ENCODE peak calls at places on chromosomes 6 and 20, in seven cellular contexts. I is HepG2, K is GM23248, V is astrocyte of the spinal cord, R is tibial nerve, F is A549, E is fibroblast of pulmonary artery. B is an unnamed sample.

GRCh38 chr20:10558635-10559187 is 115.1 kb downstream of the JAG1 start:
- DNase-seq in F (peak), K (peak), V (peak), I (no peak), E (peak), R (no peak), B (peak)

GRCh38 chr20:50867805-50868204 is 63.4 kb downstream of the ADNP start:
- DNase-seq in E (no peak), V (no peak), R (no peak), K (no peak), F (no peak), I (no peak), B (no peak)

GRCh38 chr6:134117409-134117808 is 65.0 kb upstream of the SLC2A12 start:
- DNase-seq in K (peak), V (peak), I (no peak), E (no peak), R (no peak), F (no peak), B (no peak)

GRCh38 chr6:105981002-105981887 is 104.9 kb upstream of the PRDM1 start:
- DNase-seq in V (no peak), R (no peak), F (no peak), K (peak), E (no peak), I (no peak), B (peak)

GRCh38 chr6:160678744-160679401 is 14.8 kb upstream of the LPA start:
- DNase-seq in K (no peak), I (no peak), E (no peak), V (no peak), R (no peak), F (no peak), B (peak)

GRCh38 chr20:44803383-44803941 is 6.9 kb downstream of the RIMS4 start:
- DNase-seq in V (no peak), K (peak), R (no peak), I (no peak), E (no peak), F (no peak), B (no peak)

GRCh38 chr6:111211411-111212030 is 124.2 kb downstream of the SLC16A10 start:
- DNase-seq in I (no peak), F (no peak), E (no peak), K (no peak), V (no peak), R (no peak), B (peak)

GRCh38 chr20:58021481-58021880 is 207.0 kb downstream of the ANKRD60 start:
- DNase-seq in F (peak), E (no peak), I (no peak), K (peak), R (peak), V (no peak), B (no peak)

GRCh38 chr6:1105833-1106400 is 206.0 kb upstream of the FOXQ1 start:
- DNase-seq in F (no peak), R (no peak), I (no peak), E (no peak), K (peak), V (no peak), B (peak)

GRCh38 chr6:14031516-14031915 is 86.1 kb upstream of the CD83 start:
- DNase-seq in F (no peak), K (peak), I (no peak), V (no peak), R (no peak), E (no peak), B (no peak)

GRCh38 chr20:25863536-25864325 is 167.1 kb upstream of the ZNF337 start:
- DNase-seq in K (peak), R (no peak), I (peak), V (no peak), E (peak), F (no peak), B (peak)

GRCh38 chr20:41050361-41051019 is 21.9 kb downstream of the TOP1 start:
- DNase-seq in I (no peak), K (peak), V (peak), F (no peak), E (peak), R (no peak), B (no peak)

GRCh38 chr6:32254761-32255211 is 30.9 kb upstream of the NOTCH4 start:
- DNase-seq in R (no peak), E (no peak), V (no peak), K (no peak), F (no peak), I (no peak), B (no peak)

GRCh38 chr6:47529734-47530133 is 52.1 kb downstream of the CD2AP start:
- DNase-seq in V (no peak), K (no peak), F (no peak), R (no peak), I (no peak), E (no peak), B (no peak)

GRCh38 chr20:35947489-35947888 is 6.8 kb downstream of the SCAND1 start:
- DNase-seq in V (no peak), E (peak), F (peak), K (peak), I (peak), R (no peak), B (peak)

GRCh38 chr6:55694148-55694547 is 115.2 kb upstream of the HMGCLL1 start:
- DNase-seq in I (no peak), E (peak), R (no peak), V (peak), K (peak), F (peak), B (peak)

GRCh38 chr20:63626424-63627128 is at the start of gene GMEB2:
- DNase-seq in V (no peak), I (peak), F (no peak), R (peak), K (no peak), E (peak), B (peak)

GRCh38 chr6:156028310-156029131 is 572.9 kb upstream of the NOX3 start:
- DNase-seq in K (no peak), R (no peak), V (no peak), I (no peak), F (no peak), E (no peak), B (no peak)

GRCh38 chr6:109454483-109455160 is 950 bp downstream of the MICAL1 start:
- DNase-seq in F (no peak), R (no peak), V (peak), I (no peak), K (peak), E (peak), B (no peak)

GRCh38 chr6:109452181-109452580 is 3.4 kb downstream of the MICAL1 start:
- DNase-seq in E (no peak), I (no peak), K (no peak), V (no peak), R (no peak), F (no peak), B (no peak)

GRCh38 chr6:109455161-109455501 is 441 bp downstream of the MICAL1 start:
- DNase-seq in E (no peak), F (no peak), K (peak), R (no peak), I (no peak), V (no peak), B (no peak)

GRCh38 chr6:109453156-109453555 is 2.4 kb downstream of the MICAL1 start:
- DNase-seq in V (no peak), E (no peak), K (no peak), F (no peak), I (no peak), R (no peak), B (no peak)

GRCh38 chr6:109453594-109454482 is 1.7 kb downstream of the MICAL1 start:
- DNase-seq in F (no peak), V (no peak), E (peak), K (peak), I (no peak), R (no peak), B (no peak)
- H3K4me3 ChIP-seq in F (no peak), V (peak), E (peak), K (peak), I (no peak), R (peak), B (no peak)

GRCh38 chr20:21521596-21522478 is 8.0 kb upstream of the NKX2-2 start:
- DNase-seq in R (no peak), F (no peak), E (no peak), I (no peak), V (no peak), K (no peak), B (no peak)
- H3K4me3 ChIP-seq in R (no peak), F (peak), E (no peak), I (no peak), V (no peak), K (no peak), B (no peak)

GRCh38 chr6:116369540-116370327 is 1.0 kb upstream of the DSE start:
- DNase-seq in R (no peak), K (no peak), E (no peak), V (peak), I (no peak), F (no peak), B (no peak)
- H3K4me3 ChIP-seq in R (peak), K (peak), E (peak), V (peak), I (no peak), F (peak), B (peak)

DNA sequence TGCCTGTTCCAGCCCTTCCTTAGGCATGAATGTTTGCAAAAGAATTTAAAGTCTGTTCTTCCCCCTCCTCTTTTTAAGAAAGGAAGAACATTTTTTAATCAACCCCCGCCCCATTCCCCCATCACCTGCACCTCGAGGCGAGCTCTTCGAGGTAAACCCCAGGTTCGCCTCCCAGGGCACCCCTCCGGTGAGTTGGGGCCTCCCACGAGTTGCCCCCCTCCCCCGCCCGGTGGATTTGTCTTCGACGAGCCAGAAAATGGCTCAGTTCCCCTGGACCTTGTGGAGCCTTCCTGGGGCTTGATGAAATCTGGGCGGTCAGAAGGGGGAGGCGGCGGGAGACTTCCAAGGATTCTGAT is 256 bp upstream of the OVOL2 start:
- DNase-seq in K (no peak), E (no peak), F (no peak), I (no peak), R (no peak), V (no peak), B (no peak)
- H3K4me3 ChIP-seq in K (no peak), E (no peak), F (peak), I (no peak), R (peak), V (no peak), B (peak)

DNA sequence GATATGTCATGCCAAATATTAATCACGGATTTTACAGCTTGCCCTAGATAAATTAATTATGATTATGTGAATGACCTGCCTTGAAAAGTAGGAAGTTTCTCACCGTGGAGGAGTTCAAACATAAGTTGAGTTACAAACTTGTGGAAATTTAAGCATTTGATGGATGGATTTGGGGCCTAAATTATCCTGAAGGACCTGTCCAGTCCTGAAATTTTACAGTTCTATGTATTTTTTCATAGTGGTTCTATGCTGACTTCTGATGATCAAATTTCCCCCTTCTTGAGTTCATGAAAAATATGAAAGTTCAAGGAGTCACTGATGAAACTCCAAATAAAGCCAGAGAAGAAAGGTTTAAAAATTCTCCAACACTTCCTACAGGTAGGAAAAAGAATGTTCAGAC is 178.6 kb downstream of the SLC35F1 start:
- DNase-seq in E (no peak), F (no peak), I (no peak), V (no peak), R (no peak), K (no peak), B (no peak)
- H3K4me3 ChIP-seq in E (no peak), F (no peak), I (no peak), V (no peak), R (no peak), K (no peak), B (no peak)

GRCh38 chr6:34673079-34673478 is 23.5 kb downstream of the ILRUN start:
- DNase-seq in I (no peak), R (no peak), K (no peak), V (no peak), F (no peak), E (no peak), B (no peak)
- H3K4me3 ChIP-seq in I (no peak), R (no peak), K (no peak), V (no peak), F (no peak), E (no peak), B (no peak)

GRCh38 chr6:125157725-125158124 is 4.2 kb downstream of the TPD52L1 start:
- DNase-seq in E (no peak), V (no peak), R (no peak), K (no peak), F (no peak), I (no peak), B (no peak)

GRCh38 chr6:125155344-125155743 is 1.8 kb downstream of the TPD52L1 start:
- DNase-seq in V (no peak), F (no peak), K (no peak), I (no peak), E (no peak), R (no peak), B (no peak)

GRCh38 chr6:125156496-125156895 is 2.9 kb downstream of the TPD52L1 start:
- DNase-seq in E (no peak), V (no peak), I (no peak), R (no peak), K (no peak), F (no peak), B (no peak)

GRCh38 chr6:125154184-125155135 is 887 bp downstream of the TPD52L1 start:
- DNase-seq in E (no peak), F (peak), K (peak), I (peak), R (no peak), V (no peak), B (peak)

DNA sequence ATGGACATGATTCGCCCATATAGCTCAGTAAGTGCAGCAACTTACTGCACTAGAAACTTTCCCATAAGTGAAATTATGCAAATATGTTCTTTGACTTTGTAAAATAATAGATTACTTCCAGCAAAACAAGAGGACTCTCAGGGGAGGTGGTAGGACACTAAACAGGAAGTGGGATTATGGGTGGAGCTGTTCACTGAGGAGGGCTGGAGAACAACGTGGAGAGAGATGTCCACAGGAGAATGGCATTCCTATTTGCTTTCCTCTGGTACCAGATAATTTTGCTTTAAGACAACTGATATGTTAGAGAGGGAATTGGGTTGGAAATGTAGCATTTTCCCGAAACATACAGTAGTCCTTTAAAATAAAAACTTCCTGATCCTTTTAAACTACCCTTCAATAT is 3.7 kb downstream of the TPD52L1 start:
- DNase-seq in F (no peak), I (no peak), V (no peak), K (no peak), E (no peak), R (no peak), B (no peak)
- H3K4me3 ChIP-seq in F (no peak), I (no peak), V (no peak), K (no peak), E (no peak), R (no peak), B (no peak)

DNA sequence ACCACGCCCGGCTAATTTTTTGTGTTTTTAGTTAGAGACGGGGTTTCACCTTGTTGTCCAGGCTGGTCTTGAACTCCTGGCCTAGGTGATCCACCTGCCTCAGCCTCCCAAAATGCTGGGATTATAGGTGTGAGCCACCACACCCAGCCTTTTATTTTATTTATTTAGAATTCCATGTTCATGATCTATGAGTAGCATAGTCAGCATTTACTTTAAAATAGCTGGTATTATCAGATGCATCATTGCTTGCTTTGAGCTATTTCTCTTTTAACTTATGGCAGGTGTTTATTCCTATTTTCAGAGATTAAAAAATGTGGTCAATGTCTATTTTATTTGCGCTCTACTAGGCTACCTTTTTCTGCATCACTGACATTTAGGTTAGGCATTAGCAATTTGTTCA is 152.0 kb downstream of the UTRN start:
- DNase-seq in I (no peak), F (no peak), E (no peak), V (no peak), K (no peak), R (no peak), B (no peak)
- H3K4me3 ChIP-seq in I (no peak), F (no peak), E (no peak), V (no peak), K (no peak), R (no peak), B (no peak)